ENCODE peak calls at places on chromosomes 5 and 9, in seven cellular contexts. D is bronchial epithelial cell, P is HCT116, B is fibroblast of villous mesenchyme, Q is IMR-90, I is brain microvascular endothelial cell, Z is lower leg skin. M is an unnamed sample.

GRCh38 chr5:68683632-68684035 is 410.2 kb upstream of the SLC30A5 start:
- DNase-seq in D (peak), P (peak), B (peak), Q (peak), I (peak), Z (no peak), M (no peak)

GRCh38 chr9:36765077-36765390 is 192.3 kb downstream of the MELK start:
- DNase-seq in D (no peak), P (no peak), B (no peak), Q (no peak), I (no peak), Z (no peak), M (no peak)

GRCh38 chr5:149503006-149503405 is 48.2 kb downstream of the CSNK1A1 start:
- DNase-seq in D (no peak), P (no peak), B (no peak), Q (no peak), I (no peak), Z (no peak), M (no peak)

GRCh38 chr5:37774912-37775483 is 64.8 kb downstream of the GDNF start:
- DNase-seq in D (peak), P (peak), B (peak), Q (peak), I (peak), Z (no peak), M (peak)

GRCh38 chr5:74556631-74557595 is 83.6 kb downstream of the ENC1 start:
- DNase-seq in D (peak), P (no peak), B (peak), Q (peak), I (no peak), Z (no peak), M (no peak)

GRCh38 chr9:120856700-120857099 is 14.0 kb upstream of the PSMD5 start:
- DNase-seq in D (no peak), P (no peak), B (no peak), Q (no peak), I (no peak), Z (no peak), M (no peak)

GRCh38 chr5:142246263-142246662 is 78.6 kb downstream of the SPRY4 start:
- DNase-seq in D (peak), P (no peak), B (peak), Q (peak), I (peak), Z (no peak), M (no peak)

GRCh38 chr9:32348289-32348688 is 36.2 kb upstream of the ACO1 start:
- DNase-seq in D (no peak), P (no peak), B (no peak), Q (no peak), I (no peak), Z (no peak), M (no peak)

GRCh38 chr5:175444060-175444904 is at the start of gene DRD1:
- DNase-seq in D (no peak), P (no peak), B (peak), Q (peak), I (no peak), Z (no peak), M (peak)

GRCh38 chr5:6225121-6225607 is 153.2 kb downstream of the MED10 start:
- DNase-seq in D (no peak), P (no peak), B (no peak), Q (no peak), I (no peak), Z (no peak), M (no peak)

GRCh38 chr5:59390989-59391388 is 502.5 kb downstream of the PDE4D start:
- DNase-seq in D (no peak), P (no peak), B (no peak), Q (no peak), I (no peak), Z (no peak), M (no peak)

GRCh38 chr5:111225926-111226325 is 1.7 kb downstream of the CAMK4 start:
- DNase-seq in D (no peak), P (no peak), B (no peak), Q (no peak), I (no peak), Z (no peak), M (peak)

GRCh38 chr9:136411358-136411757 is 900 bp downstream of the PMPCA start:
- DNase-seq in D (no peak), P (no peak), B (no peak), Q (no peak), I (no peak), Z (no peak), M (no peak)

GRCh38 chr9:33124716-33125378 is 42.3 kb downstream of the B4GALT1 start:
- DNase-seq in D (no peak), P (no peak), B (no peak), Q (no peak), I (no peak), Z (no peak), M (no peak)

GRCh38 chr5:180352976-180353225 is 235 bp downstream of the GFPT2 start:
- DNase-seq in D (no peak), P (no peak), B (no peak), Q (no peak), I (no peak), Z (no peak), M (no peak)

GRCh38 chr5:79771387-79771786 is 81.8 kb downstream of the CMYA5 start:
- DNase-seq in D (no peak), P (no peak), B (peak), Q (peak), I (peak), Z (no peak), M (no peak)

GRCh38 chr9:31347082-31347617 is 1037.3 kb upstream of the ACO1 start:
- DNase-seq in D (peak), P (no peak), B (peak), Q (no peak), I (peak), Z (no peak), M (peak)

GRCh38 chr5:77239126-77239741 is 28.8 kb downstream of the PDE8B start:
- DNase-seq in D (peak), P (peak), B (no peak), Q (no peak), I (peak), Z (no peak), M (peak)

GRCh38 chr9:34563262-34563661 is 26.3 kb downstream of the CNTFR start:
- DNase-seq in D (peak), P (no peak), B (no peak), Q (no peak), I (no peak), Z (no peak), M (no peak)

GRCh38 chr5:160064441-160064840 is 54.8 kb downstream of the PWWP2A start:
- DNase-seq in D (peak), P (no peak), B (peak), Q (no peak), I (no peak), Z (no peak), M (no peak)

GRCh38 chr5:149409268-149409948 is 30.3 kb upstream of the IL17B start:
- DNase-seq in D (no peak), P (no peak), B (peak), Q (no peak), I (no peak), Z (no peak), M (no peak)

GRCh38 chr5:16957305-16958165 is 21.4 kb upstream of the MYO10 start:
- DNase-seq in D (peak), P (no peak), B (peak), Q (peak), I (peak), Z (peak), M (no peak)

GRCh38 chr5:375921-376871 is 54.7 kb downstream of the AHRR start:
- DNase-seq in D (no peak), P (no peak), B (no peak), Q (no peak), I (no peak), Z (peak), M (no peak)

GRCh38 chr5:159682623-159683022 is 233.7 kb upstream of the ADRA1B start:
- DNase-seq in D (no peak), P (peak), B (no peak), Q (no peak), I (no peak), Z (no peak), M (no peak)

GRCh38 chr5:158754018-158754514 is 345.6 kb downstream of the EBF1 start:
- DNase-seq in D (no peak), P (no peak), B (peak), Q (peak), I (peak), Z (no peak), M (no peak)

GRCh38 chr5:133408322-133408721 is 204.0 kb downstream of the FSTL4 start:
- DNase-seq in D (no peak), P (no peak), B (no peak), Q (no peak), I (no peak), Z (peak), M (no peak)
- TF ChIP-seq CTCF in D (no peak), P (no peak), B (no peak), Q (no peak), I (no peak), Z (no peak), M (no peak)

GRCh38 chr5:139268364-139269202 is 25.0 kb upstream of the MATR3 start:
- DNase-seq in D (no peak), P (no peak), B (no peak), Q (no peak), I (no peak), Z (peak), M (peak)
- H3K4me3 ChIP-seq in D (no peak), P (no peak), B (no peak), Q (no peak), I (no peak), Z (no peak), M (no peak)

DNA sequence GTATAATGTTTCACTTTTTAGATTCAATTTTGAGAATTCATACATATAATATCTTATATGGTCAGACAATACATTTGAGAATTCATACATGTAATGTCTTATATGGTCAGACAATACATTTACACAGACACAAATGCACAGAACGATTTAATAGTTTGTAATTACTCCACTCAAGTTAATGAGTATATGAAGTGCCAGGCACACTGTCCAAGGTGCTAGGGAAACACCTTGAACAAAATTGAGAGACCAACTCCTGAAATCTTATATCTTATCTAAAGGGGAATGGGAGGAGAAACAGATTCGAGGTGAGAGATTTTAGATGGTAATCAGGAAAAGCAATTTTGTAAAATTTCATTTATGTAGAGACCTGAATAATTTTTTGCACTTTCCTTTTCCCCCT is 994.7 kb downstream of the CDH12 start:
- DNase-seq in D (no peak), P (no peak), B (no peak), Q (no peak), I (no peak), Z (no peak), M (no peak)
- TF ChIP-seq CTCF in D (no peak), P (no peak), B (no peak), Q (no peak), I (no peak), Z (no peak), M (no peak)

GRCh38 chr5:132659598-132660493 is 1.9 kb downstream of the IL13 start:
- DNase-seq in D (no peak), P (no peak), B (no peak), Q (no peak), I (no peak), Z (no peak), M (peak)

GRCh38 chr5:132655821-132656773 is 1.9 kb upstream of the IL13 start:
- DNase-seq in D (no peak), P (no peak), B (peak), Q (no peak), I (no peak), Z (no peak), M (no peak)

GRCh38 chr5:132658383-132659302 is 670 bp downstream of the IL13 start:
- DNase-seq in D (no peak), P (no peak), B (no peak), Q (no peak), I (no peak), Z (no peak), M (no peak)

GRCh38 chr5:132657676-132658382 is at the start of gene IL13:
- DNase-seq in D (no peak), P (no peak), B (no peak), Q (no peak), I (no peak), Z (no peak), M (no peak)

GRCh38 chr5:132656774-132657355 is 1.1 kb upstream of the IL13 start:
- DNase-seq in D (no peak), P (no peak), B (no peak), Q (no peak), I (no peak), Z (no peak), M (no peak)
- H3K4me3 ChIP-seq in D (no peak), P (no peak), B (peak), Q (no peak), I (peak), Z (no peak), M (peak)

DNA sequence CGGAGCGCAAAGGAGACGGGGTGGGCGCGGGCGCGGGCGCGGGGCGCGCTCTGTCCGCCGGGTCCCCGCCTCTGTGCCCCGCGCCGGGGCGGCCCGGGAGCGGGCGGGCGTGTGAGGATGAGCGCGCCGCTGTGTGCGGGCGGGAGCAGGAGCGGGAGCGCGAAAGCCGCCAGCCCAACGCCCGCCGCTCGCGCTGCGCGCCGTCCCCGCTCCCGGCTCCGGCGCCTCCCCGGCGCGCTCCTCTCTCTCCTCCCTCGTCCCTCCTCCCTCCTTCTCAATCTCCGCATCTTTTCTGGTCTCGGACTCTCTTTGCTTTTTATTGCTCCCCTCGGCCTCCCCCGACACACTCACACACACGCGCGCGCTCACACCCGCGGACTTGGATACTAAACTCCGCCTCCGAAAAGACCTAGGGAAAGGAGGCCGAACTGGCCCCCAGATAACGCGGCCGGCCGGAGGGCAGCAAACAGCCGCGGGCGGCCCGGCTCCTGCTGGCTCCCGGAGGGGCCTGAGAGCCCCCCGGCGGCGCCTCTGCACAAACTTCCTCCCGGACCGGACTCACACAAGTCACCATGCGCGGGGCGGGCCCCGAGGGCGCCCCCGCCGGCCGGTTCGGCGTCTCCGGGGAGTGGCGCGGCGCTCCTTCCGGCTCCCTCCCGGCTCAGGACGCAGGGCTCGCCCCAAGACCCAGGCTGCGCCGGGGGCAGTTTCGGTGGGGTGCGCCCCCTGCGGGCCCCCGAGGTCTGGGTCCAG is at the start of gene FIBCD1:
- DNase-seq in D (no peak), P (peak), B (peak), Q (peak), I (no peak), Z (no peak), M (peak)
- TF ChIP-seq CTCF in D (peak), P (peak), B (peak), Q (peak), I (no peak), Z (no peak), M (peak)

DNA sequence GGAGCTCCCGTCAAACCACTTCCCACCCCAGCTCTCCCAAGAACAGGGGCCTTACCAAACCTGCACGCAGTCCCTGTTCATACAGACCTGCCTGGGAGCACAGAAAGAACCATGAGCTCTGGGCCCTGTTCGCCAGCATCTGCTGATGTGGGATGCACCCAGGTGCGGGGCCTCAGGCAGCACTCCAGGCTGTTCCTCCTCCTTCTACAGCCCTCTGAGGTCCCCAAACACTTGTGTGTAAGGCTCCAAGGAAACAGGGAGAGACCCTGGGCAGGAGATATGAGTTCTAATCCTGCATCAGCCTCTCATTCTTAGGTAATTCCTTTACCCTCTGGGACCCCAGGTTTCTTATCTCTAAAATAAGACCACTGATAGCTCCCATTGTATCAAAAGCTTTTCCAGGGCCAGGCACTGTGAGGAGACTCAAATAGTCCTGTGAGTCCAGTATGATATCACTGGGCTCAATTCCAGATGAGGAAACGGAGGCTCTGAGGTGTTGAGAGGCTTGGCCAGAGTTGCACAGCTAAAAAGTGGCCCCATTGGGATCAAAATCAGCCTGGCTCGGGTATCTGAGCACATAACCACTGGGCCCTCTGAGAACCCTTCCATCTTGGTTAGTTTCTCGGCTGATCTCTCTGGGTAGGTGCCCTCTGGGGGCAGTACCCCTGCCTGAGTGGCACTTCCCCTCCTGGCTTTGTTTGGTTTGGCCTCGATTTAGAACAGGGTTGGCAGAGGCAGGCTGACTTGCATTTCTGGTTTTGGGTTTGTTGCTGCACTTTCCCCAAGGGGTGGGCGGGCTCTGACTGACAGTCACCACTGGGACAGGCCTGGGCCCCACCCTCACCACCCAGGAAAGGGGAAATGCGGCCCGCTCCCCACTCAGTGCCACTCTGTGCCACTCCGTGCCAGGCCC is 116.8 kb downstream of the RGS3 start:
- DNase-seq in D (peak), P (no peak), B (no peak), Q (peak), I (no peak), Z (peak), M (peak)
- H3K4me3 ChIP-seq in D (no peak), P (no peak), B (no peak), Q (no peak), I (no peak), Z (no peak), M (peak)

GRCh38 chr9:128634111-128634510 is 22.5 kb downstream of the DYNC2I2 start:
- DNase-seq in D (no peak), P (no peak), B (no peak), Q (no peak), I (no peak), Z (no peak), M (no peak)
- TF ChIP-seq CTCF in D (no peak), P (no peak), B (no peak), Q (no peak), I (no peak), Z (no peak), M (no peak)

M was measured in GM12865.